ENCODE peak calls at places on chromosomes 2 and 18, in seven cellular contexts. W is neural crest cell, E is K562, K is body of pancreas, Q is GOT3, V is ascending aorta, X is IMR-90. N is an unnamed sample.

GRCh38 chr2:150389487-150389886 is 98.0 kb downstream of the RND3 start:
- DNase-seq in W (no peak), K (no peak), V (no peak), E (no peak), Q (no peak), X (peak), N (no peak)

GRCh38 chr2:37623971-37624897 is 47.2 kb downstream of the CDC42EP3 start:
- DNase-seq in X (peak), W (no peak), K (no peak), E (no peak), V (no peak), Q (no peak), N (no peak)

GRCh38 chr18:986071-986470 is 81.4 kb downstream of the ADCYAP1 start:
- DNase-seq in V (no peak), Q (no peak), W (no peak), K (no peak), X (no peak), E (no peak), N (no peak)

GRCh38 chr2:228657807-228658402 is 476.4 kb upstream of the SPHKAP start:
- DNase-seq in X (peak), E (no peak), K (no peak), W (no peak), V (no peak), Q (no peak), N (no peak)

GRCh38 chr2:230459213-230459612 is 43.2 kb downstream of the SP100 start:
- DNase-seq in V (no peak), E (no peak), W (no peak), K (no peak), X (no peak), Q (no peak), N (no peak)

GRCh38 chr18:22683196-22683676 is 249.9 kb upstream of the RBBP8 start:
- DNase-seq in Q (no peak), W (no peak), X (peak), E (no peak), V (peak), K (peak), N (peak)

GRCh38 chr18:75422341-75422910 is 5.1 kb downstream of the SMIM21 start:
- DNase-seq in Q (no peak), V (no peak), W (no peak), E (no peak), X (peak), K (no peak), N (no peak)

GRCh38 chr2:75592888-75593287 is 32.1 kb upstream of the EVA1A start:
- DNase-seq in E (no peak), V (no peak), W (no peak), X (no peak), Q (no peak), K (no peak), N (no peak)

GRCh38 chr2:47190188-47190818 is 35.2 kb upstream of the STPG4 start:
- DNase-seq in E (no peak), W (no peak), V (no peak), Q (no peak), K (no peak), X (peak), N (no peak)

GRCh38 chr2:96870631-96871255 is 863 bp upstream of the SEMA4C start:
- DNase-seq in V (no peak), Q (no peak), X (no peak), K (peak), E (peak), W (no peak), N (peak)

GRCh38 chr2:147110317-147110716 is 734.5 kb upstream of the ACVR2A start:
- DNase-seq in E (no peak), V (no peak), X (no peak), K (no peak), W (no peak), Q (no peak), N (no peak)

GRCh38 chr2:25618676-25619075 is 54.7 kb downstream of the DTNB start:
- DNase-seq in W (no peak), E (no peak), V (no peak), X (peak), Q (no peak), K (no peak), N (no peak)

GRCh38 chr2:85662899-85663683 is 4.9 kb downstream of the SFTPB start:
- DNase-seq in K (no peak), W (no peak), X (peak), E (peak), V (peak), Q (peak), N (no peak)

GRCh38 chr2:241570961-241571581 is 12.5 kb downstream of the BOK start:
- DNase-seq in Q (no peak), K (no peak), V (no peak), W (no peak), X (no peak), E (no peak), N (no peak)

GRCh38 chr2:60849165-60849564 is 32.2 kb upstream of the REL start:
- DNase-seq in E (no peak), V (no peak), K (no peak), W (no peak), X (peak), Q (no peak), N (no peak)

GRCh38 chr2:192087398-192087958 is 107.3 kb downstream of the TMEFF2 start:
- DNase-seq in E (no peak), X (no peak), W (no peak), Q (no peak), K (no peak), V (no peak), N (no peak)

GRCh38 chr18:69968073-69968472 is 20.4 kb upstream of the CD226 start:
- DNase-seq in W (no peak), V (no peak), E (no peak), Q (no peak), X (no peak), K (no peak), N (no peak)

GRCh38 chr2:166375205-166375735 is 474 bp downstream of the SCN9A start:
- DNase-seq in V (no peak), X (peak), W (no peak), Q (no peak), E (no peak), K (peak), N (peak)

GRCh38 chr18:59822612-59823275 is 77.1 kb upstream of the PMAIP1 start:
- DNase-seq in V (no peak), X (no peak), E (no peak), K (no peak), W (no peak), Q (no peak), N (no peak)

GRCh38 chr18:79610461-79611039 is 69.1 kb upstream of the CTDP1 start:
- DNase-seq in Q (no peak), W (no peak), V (peak), X (no peak), K (peak), E (peak), N (no peak)

GRCh38 chr2:134262666-134263065 is 8.8 kb downstream of the MGAT5 start:
- DNase-seq in X (no peak), K (no peak), W (no peak), Q (no peak), V (no peak), E (no peak), N (no peak)

GRCh38 chr2:149924028-149924427 is 336.5 kb upstream of the MMADHC start:
- DNase-seq in V (no peak), Q (no peak), K (no peak), W (no peak), E (no peak), X (peak), N (no peak)

GRCh38 chr2:96604104-96604503 is 34.0 kb downstream of the KANSL3 start:
- DNase-seq in X (no peak), E (no peak), Q (no peak), W (no peak), K (peak), V (no peak), N (no peak)

GRCh38 chr2:47785986-47786385 is 3.0 kb downstream of the MSH6 start:
- DNase-seq in E (no peak), Q (no peak), X (no peak), W (no peak), V (no peak), K (no peak), N (no peak)

GRCh38 chr18:49862656-49863385 is 49.5 kb upstream of the ACAA2 start:
- DNase-seq in K (no peak), V (no peak), W (no peak), X (no peak), Q (no peak), E (no peak), N (no peak)

GRCh38 chr2:96948483-96949152 is 37.8 kb downstream of the FAM178B start:
- DNase-seq in V (no peak), W (no peak), E (no peak), K (no peak), Q (no peak), X (no peak), N (no peak)

GRCh38 chr2:100731535-100731981 is 88.4 kb upstream of the NPAS2 start:
- DNase-seq in Q (no peak), E (no peak), W (no peak), K (no peak), X (peak), V (no peak), N (no peak)

GRCh38 chr18:54607213-54607934 is 16.3 kb downstream of the DYNAP start:
- DNase-seq in E (no peak), Q (no peak), X (peak), K (peak), V (no peak), W (no peak), N (no peak)

GRCh38 chr2:40096360-40096759 is 317.3 kb upstream of the THUMPD2 start:
- DNase-seq in K (no peak), W (no peak), V (no peak), X (peak), E (no peak), Q (no peak), N (no peak)

GRCh38 chr2:119263656-119264055 is 40.0 kb downstream of the STEAP3 start:
- DNase-seq in W (no peak), E (no peak), Q (no peak), V (no peak), X (no peak), K (no peak), N (peak)

GRCh38 chr2:145563752-145564615 is 1044.1 kb upstream of the ZEB2 start:
- DNase-seq in W (no peak), K (peak), X (peak), Q (no peak), E (no peak), V (no peak), N (no peak)

GRCh38 chr2:6676776-6677175 is 188.9 kb downstream of the CMPK2 start:
- DNase-seq in W (no peak), V (no peak), E (no peak), X (no peak), K (no peak), Q (no peak), N (no peak)

GRCh38 chr2:158997037-158997785 is 28.8 kb downstream of the TANC1 start:
- DNase-seq in X (no peak), W (no peak), K (no peak), Q (no peak), V (no peak), E (no peak), N (no peak)

GRCh38 chr2:201406077-201406662 is 45.1 kb downstream of the TRAK2 start:
- DNase-seq in W (no peak), Q (no peak), V (no peak), E (peak), K (peak), X (peak), N (no peak)

GRCh38 chr2:174771631-174772491 is 7.6 kb upstream of the CHRNA1 start:
- DNase-seq in V (peak), X (peak), K (peak), Q (peak), E (peak), W (peak), N (peak)

GRCh38 chr2:65940856-65941255 is 494.1 kb upstream of the MEIS1 start:
- DNase-seq in X (no peak), V (no peak), Q (no peak), E (no peak), K (no peak), W (no peak), N (no peak)

N was measured in testis.